ENCODE peak calls at places on chromosomes 12 and 14, in five cellular contexts. G is left ventricle myocardium inferior, C is activated T-cell treated with anti-CD3 and anti-CD28 coated beads for 1 hour, M is NCI-H446, J is nephron progenitor cell. I is an unnamed sample.

GRCh38 chr12:117408161-117408791 is 46.9 kb upstream of the NOS1 start:
- DNase-seq in G (no peak), M (no peak), J (no peak), C (no peak), I (no peak)

GRCh38 chr12:13443498-13443897 is 247.0 kb downstream of the EMP1 start:
- DNase-seq in M (peak), C (no peak), J (no peak), G (peak), I (no peak)

GRCh38 chr12:68477906-68478305 is 132.8 kb upstream of the RAP1B start:
- DNase-seq in C (no peak), G (no peak), M (no peak), J (no peak), I (no peak)

GRCh38 chr12:106227641-106228319 is 20.0 kb downstream of the CKAP4 start:
- DNase-seq in G (no peak), C (peak), J (no peak), M (no peak), I (no peak)

GRCh38 chr12:7271904-7272303 is 32.0 kb upstream of the ACSM4 start:
- DNase-seq in M (no peak), J (no peak), C (no peak), G (no peak), I (no peak)

GRCh38 chr14:91867316-91867988 is at the start of gene TC2N:
- DNase-seq in J (no peak), G (no peak), C (no peak), M (no peak), I (no peak)

GRCh38 chr14:69105326-69105725 is 47.6 kb downstream of the DCAF5 start:
- DNase-seq in M (no peak), C (no peak), G (no peak), J (no peak), I (no peak)

GRCh38 chr12:57730336-57731067 is 8.0 kb downstream of the AGAP2 start:
- DNase-seq in M (no peak), G (no peak), J (no peak), C (no peak), I (no peak)

GRCh38 chr14:54329082-54329695 is 67.6 kb upstream of the CDKN3 start:
- DNase-seq in C (no peak), M (no peak), G (peak), J (peak), I (peak)

GRCh38 chr12:47938594-47938993 is 24.8 kb upstream of the TMEM106C start:
- DNase-seq in M (no peak), C (no peak), J (no peak), G (no peak), I (no peak)

GRCh38 chr12:58028294-58028693 is 86.9 kb downstream of the ATP23 start:
- DNase-seq in M (no peak), J (no peak), C (no peak), G (no peak), I (no peak)

GRCh38 chr12:109687250-109687649 is 26.4 kb upstream of the FAM222A start:
- DNase-seq in J (no peak), G (no peak), M (no peak), C (no peak), I (no peak)

GRCh38 chr14:73786942-73787759 is 64.5 kb upstream of the PTGR2 start:
- DNase-seq in C (peak), J (peak), M (peak), G (peak), I (peak)

GRCh38 chr14:24141030-24141880 is at the start of gene EMC9:
- DNase-seq in J (peak), G (peak), C (peak), M (peak), I (peak)

GRCh38 chr12:124842073-124842749 is 21.5 kb downstream of the SCARB1 start:
- DNase-seq in C (no peak), G (no peak), J (no peak), M (no peak), I (no peak)

GRCh38 chr14:79293482-79293881 is 917.8 kb downstream of the DIO2 start:
- DNase-seq in C (no peak), J (no peak), M (peak), G (no peak), I (no peak)

GRCh38 chr12:57166971-57167371 is 19.6 kb upstream of the LRP1-AS start:
- DNase-seq in G (no peak), J (no peak), C (no peak), M (no peak), I (no peak)

GRCh38 chr14:43471595-43471994 is 1035.5 kb downstream of the FSCB start:
- DNase-seq in C (no peak), J (no peak), G (no peak), M (no peak), I (no peak)

GRCh38 chr14:62301911-62302310 is 539.7 kb downstream of the SNAPC1 start:
- DNase-seq in M (no peak), G (no peak), C (no peak), J (no peak), I (no peak)

I was measured in HAP-1.